ENCODE peak calls at places on chromosomes 1 and 21, in nine cellular contexts. One of them, this sample, is unnamed.

GRCh38 chr1:173914366-173914871 is 2.7 kb downstream of the SERPINC1 start:
- DNase-seq in left lobe of liver: peak
- DNase-seq in iPS-NIHi11: peak
- DNase-seq in AG09309: no peak
- DNase-seq in foreskin fibroblast: peak
- DNase-seq in AG09319: no peak
- DNase-seq in glomerular endothelial cell: peak
- DNase-seq in uterus: no peak
- DNase-seq in WTC11: peak
- DNase-seq in this sample: no peak

GRCh38 chr21:42060166-42060565 is 11.0 kb upstream of the UMODL1 start:
- DNase-seq in left lobe of liver: no peak
- DNase-seq in uterus: no peak
- DNase-seq in AG09309: no peak
- DNase-seq in iPS-NIHi11: no peak
- DNase-seq in glomerular endothelial cell: no peak
- DNase-seq in foreskin fibroblast: no peak
- DNase-seq in AG09319: no peak
- DNase-seq in WTC11: no peak
- DNase-seq in this sample: no peak

GRCh38 chr1:114524933-114525332 is 13.9 kb upstream of the TRIM33 start:
- DNase-seq in foreskin fibroblast: no peak
- DNase-seq in left lobe of liver: no peak
- DNase-seq in WTC11: no peak
- DNase-seq in iPS-NIHi11: peak
- DNase-seq in uterus: no peak
- DNase-seq in glomerular endothelial cell: no peak
- DNase-seq in AG09319: no peak
- DNase-seq in AG09309: no peak
- DNase-seq in this sample: no peak

GRCh38 chr21:39184050-39184980 is 1.1 kb upstream of the PSMG1 start:
- DNase-seq in uterus: no peak
- DNase-seq in glomerular endothelial cell: no peak
- DNase-seq in WTC11: no peak
- DNase-seq in left lobe of liver: no peak
- DNase-seq in foreskin fibroblast: no peak
- DNase-seq in AG09309: no peak
- DNase-seq in AG09319: no peak
- DNase-seq in iPS-NIHi11: no peak
- DNase-seq in this sample: no peak

GRCh38 chr1:52423771-52424170 is 19.4 kb downstream of the PRPF38A start:
- DNase-seq in uterus: no peak
- DNase-seq in glomerular endothelial cell: no peak
- DNase-seq in foreskin fibroblast: no peak
- DNase-seq in WTC11: no peak
- DNase-seq in AG09319: no peak
- DNase-seq in iPS-NIHi11: no peak
- DNase-seq in left lobe of liver: no peak
- DNase-seq in AG09309: no peak
- DNase-seq in this sample: peak

GRCh38 chr1:160647329-160647720 is 481 bp upstream of the SLAMF1 start:
- DNase-seq in left lobe of liver: no peak
- DNase-seq in uterus: no peak
- DNase-seq in iPS-NIHi11: no peak
- DNase-seq in WTC11: no peak
- DNase-seq in AG09309: no peak
- DNase-seq in AG09319: no peak
- DNase-seq in glomerular endothelial cell: no peak
- DNase-seq in foreskin fibroblast: no peak
- DNase-seq in this sample: no peak

GRCh38 chr1:224054012-224054411 is 59.9 kb upstream of the FBXO28 start:
- DNase-seq in left lobe of liver: no peak
- DNase-seq in AG09309: no peak
- DNase-seq in uterus: no peak
- DNase-seq in foreskin fibroblast: no peak
- DNase-seq in AG09319: no peak
- DNase-seq in glomerular endothelial cell: no peak
- DNase-seq in WTC11: no peak
- DNase-seq in iPS-NIHi11: no peak
- DNase-seq in this sample: no peak

GRCh38 chr1:214234635-214235025 is 46.3 kb upstream of the SMYD2 start:
- DNase-seq in AG09319: no peak
- DNase-seq in uterus: no peak
- DNase-seq in WTC11: no peak
- DNase-seq in AG09309: no peak
- DNase-seq in glomerular endothelial cell: no peak
- DNase-seq in left lobe of liver: no peak
- DNase-seq in foreskin fibroblast: peak
- DNase-seq in iPS-NIHi11: no peak
- DNase-seq in this sample: no peak

GRCh38 chr1:234899041-234899787 is 229.4 kb downstream of the TOMM20 start:
- DNase-seq in left lobe of liver: peak
- DNase-seq in foreskin fibroblast: peak
- DNase-seq in AG09309: no peak
- DNase-seq in uterus: no peak
- DNase-seq in glomerular endothelial cell: no peak
- DNase-seq in AG09319: no peak
- DNase-seq in WTC11: peak
- DNase-seq in iPS-NIHi11: peak
- DNase-seq in this sample: peak